ENCODE peak calls at places on chromosomes 16 and 17, in eight cellular contexts. E, M, S, Z, L, V, P and W are unnamed samples.

GRCh38 chr16:49632111-49632797 is 223.7 kb downstream of the ZNF423 start:
- DNase-seq in S (peak), P (peak), L (no peak), Z (no peak), V (no peak), E (no peak), M (no peak), W (no peak)

GRCh38 chr16:57637424-57637823 is 9.0 kb downstream of the ADGRG1 start:
- DNase-seq in P (no peak), V (no peak), Z (no peak), L (no peak), E (no peak), S (peak), M (no peak), W (no peak)

GRCh38 chr17:38914741-38915638 is 10.4 kb upstream of the LASP1NB start:
- DNase-seq in P (no peak), S (peak), Z (no peak), M (no peak), E (no peak), V (no peak), L (no peak), W (no peak)

GRCh38 chr17:38628441-38628840 is 22.7 kb upstream of the SRCIN1 start:
- DNase-seq in V (peak), Z (no peak), L (no peak), S (no peak), M (no peak), P (no peak), E (no peak), W (no peak)

GRCh38 chr17:6695565-6695964 is 17.6 kb downstream of the SLC13A5 start:
- DNase-seq in S (no peak), E (no peak), Z (no peak), P (no peak), M (no peak), L (no peak), V (no peak), W (no peak)

GRCh38 chr16:15829460-15829859 is 27.4 kb downstream of the MYH11 start:
- DNase-seq in V (peak), M (no peak), L (no peak), E (no peak), Z (no peak), P (no peak), S (peak), W (no peak)

GRCh38 chr16:11139624-11140375 is 116.2 kb downstream of the SOCS1 start:
- DNase-seq in M (no peak), E (no peak), V (no peak), S (no peak), L (no peak), Z (no peak), P (no peak), W (no peak)

GRCh38 chr17:48137658-48138057 is 30.1 kb downstream of the SNX11 start:
- DNase-seq in E (no peak), V (no peak), P (no peak), M (no peak), S (no peak), Z (no peak), L (no peak), W (no peak)

GRCh38 chr17:48037924-48038323 is 327 bp upstream of the COPZ2 start:
- DNase-seq in M (no peak), S (no peak), P (no peak), Z (no peak), E (no peak), L (no peak), V (no peak), W (no peak)

GRCh38 chr17:80291260-80291659 is 30.6 kb downstream of the RNF213 start:
- DNase-seq in Z (no peak), V (no peak), P (no peak), L (no peak), M (no peak), E (no peak), S (no peak), W (no peak)